ENCODE peak calls at places on chromosomes 2 and 18, in seven cellular contexts. D is OCI-LY7, N is HCT116, V is MM.1S, F is GM23338, L is GM23248, B is neural progenitor cell. H is an unnamed sample.

GRCh38 chr2:186543561-186544131 is 46.2 kb upstream of the ITGAV start:
- DNase-seq in B (no peak), L (peak), F (peak), D (no peak), V (no peak), N (no peak), H (peak)

GRCh38 chr18:58687871-58688308 is 16.6 kb downstream of the MALT1 start:
- DNase-seq in N (no peak), V (no peak), B (no peak), F (no peak), D (no peak), L (no peak), H (no peak)

GRCh38 chr2:159617651-159618050 is 1.3 kb upstream of the BAZ2B start:
- DNase-seq in V (no peak), L (peak), N (no peak), F (peak), D (no peak), B (peak), H (peak)

GRCh38 chr2:235218486-235218907 is 266.7 kb downstream of the SH3BP4 start:
- DNase-seq in D (no peak), B (no peak), L (no peak), N (no peak), F (no peak), V (no peak), H (no peak)

GRCh38 chr2:224142397-224143312 is 103.6 kb upstream of the SERPINE2 start:
- DNase-seq in F (no peak), B (no peak), V (no peak), N (no peak), D (no peak), L (peak), H (no peak)

GRCh38 chr2:30267161-30267568 is 35.8 kb downstream of the LBH start:
- DNase-seq in V (peak), L (no peak), D (no peak), N (no peak), F (peak), B (no peak), H (no peak)

GRCh38 chr2:15058015-15058414 is 425.5 kb downstream of the LRATD1 start:
- DNase-seq in D (peak), B (peak), F (peak), L (peak), V (no peak), N (peak), H (no peak)

GRCh38 chr18:13878858-13879257 is 36.5 kb downstream of the MC2R start:
- DNase-seq in D (no peak), L (no peak), N (no peak), B (no peak), V (no peak), F (peak), H (no peak)

GRCh38 chr2:74908763-74909444 is 49.5 kb upstream of the POLE4 start:
- DNase-seq in L (peak), D (no peak), B (peak), F (peak), V (no peak), N (no peak), H (no peak)

GRCh38 chr2:195595825-195596224 is 61.2 kb upstream of the SLC39A10 start:
- DNase-seq in D (no peak), N (no peak), V (no peak), L (no peak), F (no peak), B (no peak), H (no peak)

GRCh38 chr2:219543596-219544358 is at the start of the genes CHPF and TMEM198:
- DNase-seq in L (peak), D (peak), B (peak), N (peak), V (peak), F (peak), H (peak)

GRCh38 chr2:104849618-104850097 is 4.3 kb upstream of the POU3F3 start:
- DNase-seq in L (peak), B (peak), F (peak), V (peak), N (peak), D (peak), H (peak)

GRCh38 chr2:138827426-138828054 is 47.4 kb upstream of the NXPH2 start:
- DNase-seq in F (peak), L (peak), V (peak), B (peak), D (peak), N (peak), H (peak)

GRCh38 chr18:24818451-24818850 is 358.0 kb downstream of the HRH4 start:
- DNase-seq in L (no peak), D (no peak), F (peak), N (no peak), V (no peak), B (peak), H (no peak)

GRCh38 chr2:157463002-157463401 is 19.1 kb upstream of the CYTIP start:
- DNase-seq in F (no peak), D (no peak), B (no peak), V (no peak), L (no peak), N (no peak), H (no peak)

GRCh38 chr2:7093376-7093775 is 176.2 kb downstream of the RNF144A start:
- DNase-seq in F (no peak), D (no peak), L (no peak), N (no peak), B (no peak), V (no peak), H (no peak)

GRCh38 chr18:35019929-35020328 is 21.3 kb upstream of the MAPRE2 start:
- DNase-seq in F (no peak), V (no peak), D (no peak), B (no peak), L (peak), N (no peak), H (no peak)

GRCh38 chr18:54261894-54262293 is 7.4 kb upstream of the POLI start:
- DNase-seq in F (no peak), B (no peak), N (no peak), D (peak), V (peak), L (no peak), H (no peak)

GRCh38 chr2:210633699-210634098 is 77.3 kb downstream of the CPS1 start:
- DNase-seq in D (no peak), L (no peak), F (no peak), N (no peak), B (no peak), V (no peak), H (no peak)

GRCh38 chr2:135150711-135151110 is 98.6 kb downstream of the RAB3GAP1 start:
- DNase-seq in V (no peak), L (no peak), N (no peak), D (no peak), B (peak), F (no peak), H (peak)

GRCh38 chr2:55923091-55923977 is at the start of gene EFEMP1:
- DNase-seq in V (peak), N (no peak), L (peak), F (peak), B (peak), D (no peak), H (peak)

GRCh38 chr2:45637440-45637839 is 14.0 kb upstream of the PRKCE start:
- DNase-seq in D (no peak), L (peak), B (no peak), N (no peak), F (no peak), V (peak), H (no peak)

GRCh38 chr2:240646900-240647502 is 21.7 kb downstream of the GPR35 start:
- DNase-seq in D (no peak), L (no peak), N (no peak), V (no peak), B (no peak), F (no peak), H (no peak)

GRCh38 chr2:157158111-157158510 is 99.4 kb upstream of the GALNT5 start:
- DNase-seq in V (no peak), N (no peak), L (peak), B (no peak), D (no peak), F (no peak), H (no peak)

GRCh38 chr2:239991689-239992314 is 33.3 kb downstream of the NDUFA10 start:
- DNase-seq in B (peak), D (peak), F (peak), V (peak), N (peak), L (peak), H (peak)

GRCh38 chr2:17752892-17753802 is 463 bp downstream of the SMC6 start:
- DNase-seq in F (peak), V (peak), L (peak), N (no peak), D (peak), B (peak), H (peak)

GRCh38 chr2:66443977-66444855 is 9.3 kb downstream of the MEIS1 start:
- DNase-seq in B (peak), N (no peak), F (peak), D (no peak), L (peak), V (no peak), H (no peak)

GRCh38 chr18:23302514-23302851 is 150.6 kb upstream of the RIOK3 start:
- DNase-seq in L (no peak), F (no peak), V (no peak), B (no peak), D (no peak), N (no peak), H (no peak)

GRCh38 chr18:23302852-23303527 is 150.1 kb upstream of the RIOK3 start:
- DNase-seq in F (no peak), D (no peak), N (no peak), V (no peak), B (no peak), L (peak), H (no peak)

GRCh38 chr18:23301971-23302370 is 151.1 kb upstream of the RIOK3 start:
- DNase-seq in F (no peak), B (no peak), V (no peak), L (no peak), N (no peak), D (peak), H (no peak)

DNA sequence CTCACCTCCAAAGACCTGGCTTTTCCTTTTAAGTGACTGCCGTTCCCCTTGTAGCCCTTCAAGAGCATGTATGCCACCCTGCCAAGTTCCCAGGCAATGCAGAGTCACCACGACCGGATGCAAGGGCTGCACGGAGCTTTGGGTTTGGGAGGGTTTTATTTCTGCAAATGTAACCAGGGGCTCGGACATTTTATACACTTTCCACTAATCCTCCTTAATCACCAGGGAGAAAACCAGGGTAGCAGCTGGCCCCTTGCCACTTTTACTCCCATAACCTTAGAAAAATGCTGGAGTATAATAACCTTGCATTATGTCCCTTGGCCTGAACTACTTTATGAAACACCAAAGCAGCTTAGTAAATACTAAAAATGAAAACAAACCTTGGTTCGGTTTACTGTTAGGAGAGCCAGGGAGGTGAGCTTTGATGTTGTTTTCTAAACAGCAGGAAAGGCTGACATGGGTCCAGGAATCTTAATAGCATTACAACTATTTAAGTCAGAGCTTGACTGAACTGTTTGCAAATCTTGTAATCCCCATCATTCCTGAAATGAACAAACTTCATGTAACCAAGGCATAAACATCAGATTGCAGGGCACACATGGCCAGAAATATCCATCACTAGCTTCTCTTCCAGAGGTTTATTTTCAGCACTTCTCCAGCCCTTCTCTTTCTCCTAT is 152.7 kb upstream of the RIOK3 start:
- DNase-seq in L (no peak), B (no peak), D (no peak), F (no peak), V (no peak), N (no peak), H (peak)
- TF ChIP-seq EZH2phosphoT487 in L (no peak), B (no peak), D (no peak), F (no peak), V (no peak), N (no peak), H (no peak)

DNA sequence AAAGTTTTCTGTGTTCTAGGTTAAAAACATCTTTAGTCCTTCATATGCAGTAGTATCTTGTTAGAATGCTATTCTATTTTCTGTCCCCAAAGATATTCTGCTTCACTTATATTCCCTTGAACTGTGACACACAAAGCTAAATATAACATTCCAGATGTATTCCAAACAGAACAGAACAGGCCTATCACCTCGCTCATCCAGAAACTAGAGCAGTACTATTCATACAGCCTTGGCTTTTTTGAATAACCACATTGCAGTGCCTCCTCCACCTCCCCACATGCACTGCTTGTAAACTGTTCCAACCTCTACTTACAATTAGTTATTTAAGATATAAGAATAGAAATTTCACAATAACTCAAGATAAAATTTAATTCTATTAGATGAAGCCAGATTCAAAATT is 196.8 kb downstream of the EXOC6B start:
- DNase-seq in N (no peak), L (peak), F (no peak), V (no peak), D (no peak), B (no peak), H (no peak)
- TF ChIP-seq EZH2phosphoT487 in N (no peak), L (no peak), F (no peak), V (no peak), D (no peak), B (no peak), H (no peak)

DNA sequence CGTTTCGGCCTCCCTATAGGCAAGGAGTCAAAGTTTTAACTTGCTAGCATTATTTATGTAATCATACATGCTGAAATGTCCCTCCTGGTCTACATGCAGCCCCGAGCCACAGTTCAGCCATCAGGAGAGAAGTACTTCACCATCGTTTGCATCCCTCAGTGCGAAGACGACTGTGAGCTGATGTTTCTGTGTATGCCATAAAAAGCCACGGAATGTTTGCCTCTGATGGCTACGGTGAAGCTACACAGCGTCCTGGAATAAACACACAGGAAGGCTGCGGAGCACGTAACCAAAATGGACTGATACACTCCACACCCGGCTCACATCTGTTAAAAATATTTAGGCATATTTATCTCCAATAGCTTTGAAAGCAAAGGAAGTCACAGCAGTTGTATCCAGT is 4.3 kb upstream of the SALL3 start:
- DNase-seq in L (no peak), F (no peak), B (peak), V (no peak), N (no peak), D (no peak), H (no peak)
- TF ChIP-seq EZH2phosphoT487 in L (no peak), F (no peak), B (peak), V (no peak), N (no peak), D (no peak), H (no peak)

GRCh38 chr2:142940606-142941223 is 63.3 kb downstream of the KYNU start:
- DNase-seq in B (peak), D (no peak), V (no peak), L (no peak), F (no peak), N (no peak), H (no peak)

GRCh38 chr2:142946941-142947340 is 69.5 kb downstream of the KYNU start:
- DNase-seq in V (no peak), D (no peak), B (no peak), L (no peak), F (no peak), N (no peak), H (no peak)

GRCh38 chr2:142944721-142945120 is 67.3 kb downstream of the KYNU start:
- DNase-seq in B (no peak), D (no peak), L (peak), F (no peak), V (no peak), N (no peak), H (no peak)

DNA sequence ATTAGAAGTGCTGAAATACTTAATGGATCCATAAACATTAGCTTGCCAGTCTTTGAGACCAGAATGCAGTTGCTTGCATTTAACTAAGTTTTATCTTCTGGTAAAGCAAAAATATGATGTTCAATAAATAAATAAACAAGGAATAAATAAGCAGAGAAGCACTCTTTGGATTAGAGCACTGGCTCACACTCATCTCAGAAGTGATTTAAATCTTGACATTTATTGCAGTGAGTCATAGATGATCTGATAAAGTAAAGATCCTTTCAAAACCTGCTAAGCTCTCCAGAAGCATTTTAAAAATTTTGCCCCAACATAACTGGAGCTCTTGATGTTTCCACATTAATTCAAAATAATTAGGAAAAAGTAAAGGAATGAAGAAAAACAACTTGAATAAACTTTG is 66.8 kb downstream of the KYNU start:
- DNase-seq in F (no peak), L (peak), D (no peak), N (no peak), B (no peak), V (no peak), H (no peak)
- TF ChIP-seq EZH2phosphoT487 in F (no peak), L (no peak), D (no peak), N (no peak), B (no peak), V (no peak), H (no peak)

DNA sequence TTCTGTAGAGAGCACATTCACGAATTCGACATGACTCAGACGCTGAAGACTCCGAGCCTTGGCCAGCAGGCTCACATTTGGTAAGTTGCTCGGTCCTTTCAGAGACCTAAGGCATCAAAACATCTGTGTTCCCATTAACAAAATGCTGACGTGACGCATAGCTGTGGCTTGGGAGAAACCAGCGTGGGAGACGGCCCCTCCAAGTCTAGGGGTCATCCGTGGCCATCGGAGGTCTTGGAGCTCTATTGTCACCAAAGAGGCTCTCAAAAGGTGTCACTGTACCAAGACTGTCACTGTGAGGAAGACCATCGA is 14.9 kb downstream of the FBLN7 start:
- DNase-seq in B (no peak), L (no peak), F (no peak), V (no peak), N (no peak), D (no peak), H (no peak)
- TF ChIP-seq EZH2phosphoT487 in B (no peak), L (no peak), F (no peak), V (no peak), N (no peak), D (no peak), H (no peak)

DNA sequence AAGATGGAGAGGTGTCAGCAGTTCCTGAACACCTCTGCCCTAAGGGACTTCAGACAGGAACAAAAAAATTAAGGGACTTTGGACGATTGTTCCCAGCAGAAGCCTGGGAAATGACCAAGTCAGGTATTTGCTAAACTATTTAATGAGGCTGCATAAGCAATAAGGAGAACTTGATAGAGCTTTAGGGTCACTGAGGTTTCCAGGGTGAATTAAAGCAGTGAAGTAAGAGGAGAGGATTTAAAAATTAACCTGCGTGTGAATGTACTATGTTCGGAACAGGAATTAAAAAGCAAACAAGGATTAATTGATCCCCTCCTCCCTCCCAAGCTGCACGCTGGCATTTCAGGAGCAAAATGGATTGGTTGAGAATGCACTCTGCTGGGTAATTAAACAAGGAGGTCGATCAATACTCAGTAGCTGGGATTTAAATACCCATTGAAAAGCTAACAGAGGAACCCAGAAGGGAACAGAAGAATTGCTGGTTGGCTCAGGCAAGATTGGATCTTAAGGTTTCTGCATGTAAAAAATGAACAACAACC is 157.2 kb downstream of the RNF152 start:
- DNase-seq in B (peak), L (no peak), D (no peak), F (no peak), V (no peak), N (no peak), H (peak)
- TF ChIP-seq EZH2phosphoT487 in B (no peak), L (no peak), D (no peak), F (no peak), V (no peak), N (no peak), H (no peak)

DNA sequence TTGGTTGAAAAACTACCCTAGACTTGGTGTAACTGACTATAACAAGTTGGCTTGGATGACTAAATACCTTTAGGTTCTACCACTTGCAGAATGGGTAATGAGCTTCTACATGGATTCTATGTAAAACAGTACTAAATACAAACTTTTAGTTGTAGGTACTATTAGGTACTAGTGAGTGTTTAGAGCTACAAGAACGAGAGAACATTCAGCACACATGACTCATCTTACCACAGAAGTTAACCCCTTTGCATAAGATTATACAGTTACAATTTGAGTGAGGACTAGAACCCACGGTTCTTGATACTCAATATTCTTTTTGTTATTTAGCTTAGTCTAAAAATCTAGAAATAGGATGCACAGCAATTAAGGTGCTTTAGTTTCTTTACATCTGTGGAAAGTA is 101.7 kb upstream of the TFCP2L1 start:
- DNase-seq in V (no peak), B (no peak), F (no peak), N (no peak), L (peak), D (no peak), H (no peak)
- TF ChIP-seq EZH2phosphoT487 in V (no peak), B (no peak), F (no peak), N (no peak), L (no peak), D (no peak), H (no peak)

GRCh38 chr2:144330951-144331651 is 188.8 kb downstream of the ZEB2 start:
- DNase-seq in F (peak), D (peak), V (peak), B (no peak), N (no peak), L (peak), H (peak)
- TF ChIP-seq EZH2phosphoT487 in F (no peak), D (no peak), V (no peak), B (no peak), N (no peak), L (no peak), H (no peak)

GRCh38 chr2:120589782-120590608 is 145.7 kb upstream of the GLI2 start:
- DNase-seq in N (no peak), B (no peak), F (no peak), V (no peak), D (no peak), L (peak), H (peak)
- TF ChIP-seq EZH2phosphoT487 in N (no peak), B (no peak), F (no peak), V (no peak), D (no peak), L (no peak), H (no peak)

H was measured in hepatocyte.